ENCODE peak calls at places on chromosomes 2 and 18, in five cellular contexts. One of them, this sample, is unnamed.

GRCh38 chr2:12287220-12287751 is 429.4 kb upstream of the TRIB2 start:
- DNase-seq in heart left ventricle: no peak
- DNase-seq in stimulated activated CD4-positive, alpha-beta T cell treated with anti-CD3 and anti-CD28 coated beads, TNF-alpha, amount 100 ng/mL, for 1 hour: no peak
- DNase-seq in NCI-H510A: no peak
- DNase-seq in fibroblast of pulmonary artery: peak; percentile 56
- DNase-seq in this sample: no peak

GRCh38 chr2:72527424-72527823 is 298.4 kb downstream of the EXOC6B start:
- DNase-seq in fibroblast of pulmonary artery: peak; percentile 55
- DNase-seq in NCI-H510A: no peak
- DNase-seq in stimulated activated CD4-positive, alpha-beta T cell treated with anti-CD3 and anti-CD28 coated beads, TNF-alpha, amount 100 ng/mL, for 1 hour: no peak
- DNase-seq in heart left ventricle: no peak
- DNase-seq in this sample: no peak

GRCh38 chr2:72719416-72719815 is 106.4 kb downstream of the EXOC6B start:
- DNase-seq in stimulated activated CD4-positive, alpha-beta T cell treated with anti-CD3 and anti-CD28 coated beads, TNF-alpha, amount 100 ng/mL, for 1 hour: no peak
- DNase-seq in heart left ventricle: no peak
- DNase-seq in NCI-H510A: no peak
- DNase-seq in fibroblast of pulmonary artery: peak; percentile 37
- DNase-seq in this sample: no peak

GRCh38 chr2:28436525-28437051 is 43.9 kb downstream of the FOSL2 start:
- DNase-seq in fibroblast of pulmonary artery: no peak
- DNase-seq in stimulated activated CD4-positive, alpha-beta T cell treated with anti-CD3 and anti-CD28 coated beads, TNF-alpha, amount 100 ng/mL, for 1 hour: no peak
- DNase-seq in NCI-H510A: peak; percentile 50
- DNase-seq in heart left ventricle: no peak
- DNase-seq in this sample: no peak

GRCh38 chr18:32884543-32884942 is 111.7 kb upstream of the KLHL14 start:
- DNase-seq in stimulated activated CD4-positive, alpha-beta T cell treated with anti-CD3 and anti-CD28 coated beads, TNF-alpha, amount 100 ng/mL, for 1 hour: no peak
- DNase-seq in heart left ventricle: no peak
- DNase-seq in NCI-H510A: no peak
- DNase-seq in fibroblast of pulmonary artery: no peak
- DNase-seq in this sample: no peak

GRCh38 chr18:5895886-5896740 is 791 bp upstream of the TMEM200C start:
- DNase-seq in fibroblast of pulmonary artery: no peak
- DNase-seq in NCI-H510A: peak; percentile 69
- DNase-seq in heart left ventricle: peak; percentile 49
- DNase-seq in stimulated activated CD4-positive, alpha-beta T cell treated with anti-CD3 and anti-CD28 coated beads, TNF-alpha, amount 100 ng/mL, for 1 hour: no peak
- DNase-seq in this sample: no peak

GRCh38 chr2:46334389-46335345 is 37.5 kb downstream of the EPAS1 start:
- DNase-seq in stimulated activated CD4-positive, alpha-beta T cell treated with anti-CD3 and anti-CD28 coated beads, TNF-alpha, amount 100 ng/mL, for 1 hour: no peak
- DNase-seq in heart left ventricle: no peak
- DNase-seq in fibroblast of pulmonary artery: peak; percentile 92
- DNase-seq in NCI-H510A: no peak
- DNase-seq in this sample: no peak

GRCh38 chr2:120793682-120794403 is 58.2 kb downstream of the GLI2 start:
- DNase-seq in NCI-H510A: no peak
- DNase-seq in stimulated activated CD4-positive, alpha-beta T cell treated with anti-CD3 and anti-CD28 coated beads, TNF-alpha, amount 100 ng/mL, for 1 hour: no peak
- DNase-seq in fibroblast of pulmonary artery: peak; percentile 47
- DNase-seq in heart left ventricle: no peak
- DNase-seq in this sample: no peak

GRCh38 chr2:230640540-230641011 is 72.1 kb upstream of the CAB39 start:
- DNase-seq in NCI-H510A: no peak
- DNase-seq in heart left ventricle: no peak
- DNase-seq in stimulated activated CD4-positive, alpha-beta T cell treated with anti-CD3 and anti-CD28 coated beads, TNF-alpha, amount 100 ng/mL, for 1 hour: no peak
- DNase-seq in fibroblast of pulmonary artery: peak; percentile 39
- DNase-seq in this sample: no peak

GRCh38 chr2:8549273-8549922 is 132.5 kb upstream of the ID2 start:
- DNase-seq in stimulated activated CD4-positive, alpha-beta T cell treated with anti-CD3 and anti-CD28 coated beads, TNF-alpha, amount 100 ng/mL, for 1 hour: no peak
- DNase-seq in heart left ventricle: no peak
- DNase-seq in NCI-H510A: peak; percentile 68
- DNase-seq in fibroblast of pulmonary artery: no peak
- DNase-seq in this sample: no peak

GRCh38 chr2:182113334-182113733 is 127.7 kb downstream of the PPP1R1C start:
- DNase-seq in heart left ventricle: no peak
- DNase-seq in fibroblast of pulmonary artery: no peak
- DNase-seq in NCI-H510A: no peak
- DNase-seq in stimulated activated CD4-positive, alpha-beta T cell treated with anti-CD3 and anti-CD28 coated beads, TNF-alpha, amount 100 ng/mL, for 1 hour: no peak
- DNase-seq in this sample: no peak

GRCh38 chr18:54737986-54738385 is 90.3 kb upstream of the RAB27B start:
- DNase-seq in heart left ventricle: no peak
- DNase-seq in NCI-H510A: no peak
- DNase-seq in stimulated activated CD4-positive, alpha-beta T cell treated with anti-CD3 and anti-CD28 coated beads, TNF-alpha, amount 100 ng/mL, for 1 hour: no peak
- DNase-seq in fibroblast of pulmonary artery: peak; percentile 65
- DNase-seq in this sample: no peak

GRCh38 chr2:71631411-71631931 is 178.1 kb downstream of the DYSF start:
- DNase-seq in fibroblast of pulmonary artery: no peak
- DNase-seq in stimulated activated CD4-positive, alpha-beta T cell treated with anti-CD3 and anti-CD28 coated beads, TNF-alpha, amount 100 ng/mL, for 1 hour: no peak
- DNase-seq in NCI-H510A: no peak
- DNase-seq in heart left ventricle: no peak
- DNase-seq in this sample: no peak

GRCh38 chr2:159124931-159125467 is 156.6 kb downstream of the TANC1 start:
- DNase-seq in stimulated activated CD4-positive, alpha-beta T cell treated with anti-CD3 and anti-CD28 coated beads, TNF-alpha, amount 100 ng/mL, for 1 hour: no peak
- DNase-seq in NCI-H510A: no peak
- DNase-seq in heart left ventricle: no peak
- DNase-seq in fibroblast of pulmonary artery: no peak
- DNase-seq in this sample: no peak

GRCh38 chr2:134899204-134899603 is 19.4 kb upstream of the CCNT2 start:
- DNase-seq in heart left ventricle: no peak
- DNase-seq in NCI-H510A: no peak
- DNase-seq in stimulated activated CD4-positive, alpha-beta T cell treated with anti-CD3 and anti-CD28 coated beads, TNF-alpha, amount 100 ng/mL, for 1 hour: no peak
- DNase-seq in fibroblast of pulmonary artery: no peak
- DNase-seq in this sample: no peak

GRCh38 chr2:85659324-85659981 is 8.5 kb downstream of the SFTPB start:
- DNase-seq in NCI-H510A: no peak
- DNase-seq in heart left ventricle: no peak
- DNase-seq in stimulated activated CD4-positive, alpha-beta T cell treated with anti-CD3 and anti-CD28 coated beads, TNF-alpha, amount 100 ng/mL, for 1 hour: no peak
- DNase-seq in fibroblast of pulmonary artery: no peak
- DNase-seq in this sample: no peak

GRCh38 chr18:31500161-31500688 is 2.2 kb downstream of the DSG2 start:
- DNase-seq in fibroblast of pulmonary artery: no peak
- DNase-seq in NCI-H510A: no peak
- DNase-seq in stimulated activated CD4-positive, alpha-beta T cell treated with anti-CD3 and anti-CD28 coated beads, TNF-alpha, amount 100 ng/mL, for 1 hour: no peak
- DNase-seq in heart left ventricle: no peak
- DNase-seq in this sample: no peak

GRCh38 chr2:191691016-191691725 is 13.2 kb downstream of the NABP1 start:
- DNase-seq in heart left ventricle: peak; percentile 35
- DNase-seq in stimulated activated CD4-positive, alpha-beta T cell treated with anti-CD3 and anti-CD28 coated beads, TNF-alpha, amount 100 ng/mL, for 1 hour: no peak
- DNase-seq in fibroblast of pulmonary artery: peak; percentile 92
- DNase-seq in NCI-H510A: no peak
- DNase-seq in this sample: peak; percentile 40

GRCh38 chr18:48949051-48949605 is 1.6 kb downstream of the SMAD7 start:
- DNase-seq in stimulated activated CD4-positive, alpha-beta T cell treated with anti-CD3 and anti-CD28 coated beads, TNF-alpha, amount 100 ng/mL, for 1 hour: no peak
- DNase-seq in NCI-H510A: no peak
- DNase-seq in heart left ventricle: no peak
- DNase-seq in fibroblast of pulmonary artery: peak; percentile 34
- DNase-seq in this sample: peak; percentile 46

GRCh38 chr2:128347701-128348504 is 29.2 kb upstream of the HS6ST1 start:
- DNase-seq in NCI-H510A: no peak
- DNase-seq in fibroblast of pulmonary artery: peak; percentile 89
- DNase-seq in heart left ventricle: peak; percentile 79
- DNase-seq in stimulated activated CD4-positive, alpha-beta T cell treated with anti-CD3 and anti-CD28 coated beads, TNF-alpha, amount 100 ng/mL, for 1 hour: no peak
- DNase-seq in this sample: no peak

GRCh38 chr2:216548901-216549321 is 50.3 kb downstream of the RPL37A start:
- DNase-seq in fibroblast of pulmonary artery: no peak
- DNase-seq in stimulated activated CD4-positive, alpha-beta T cell treated with anti-CD3 and anti-CD28 coated beads, TNF-alpha, amount 100 ng/mL, for 1 hour: no peak
- DNase-seq in NCI-H510A: no peak
- DNase-seq in heart left ventricle: peak; percentile 69
- DNase-seq in this sample: no peak

GRCh38 chr2:37569986-37570688 is 101.3 kb downstream of the CDC42EP3 start:
- DNase-seq in heart left ventricle: no peak
- DNase-seq in fibroblast of pulmonary artery: peak; percentile 44
- DNase-seq in stimulated activated CD4-positive, alpha-beta T cell treated with anti-CD3 and anti-CD28 coated beads, TNF-alpha, amount 100 ng/mL, for 1 hour: no peak
- DNase-seq in NCI-H510A: no peak
- DNase-seq in this sample: no peak

GRCh38 chr2:235396071-235396846 is 97.6 kb upstream of the AGAP1 start:
- DNase-seq in NCI-H510A: no peak
- DNase-seq in fibroblast of pulmonary artery: no peak
- DNase-seq in heart left ventricle: no peak
- DNase-seq in stimulated activated CD4-positive, alpha-beta T cell treated with anti-CD3 and anti-CD28 coated beads, TNF-alpha, amount 100 ng/mL, for 1 hour: no peak
- DNase-seq in this sample: no peak

GRCh38 chr2:109435866-109436634 is 177.7 kb downstream of the SEPTIN10 start:
- DNase-seq in fibroblast of pulmonary artery: peak; percentile 21
- DNase-seq in stimulated activated CD4-positive, alpha-beta T cell treated with anti-CD3 and anti-CD28 coated beads, TNF-alpha, amount 100 ng/mL, for 1 hour: no peak
- DNase-seq in NCI-H510A: no peak
- DNase-seq in heart left ventricle: peak; percentile 56
- DNase-seq in this sample: no peak

GRCh38 chr2:11540148-11540995 is 6.5 kb downstream of the GREB1 start:
- DNase-seq in stimulated activated CD4-positive, alpha-beta T cell treated with anti-CD3 and anti-CD28 coated beads, TNF-alpha, amount 100 ng/mL, for 1 hour: no peak
- DNase-seq in NCI-H510A: no peak
- DNase-seq in fibroblast of pulmonary artery: no peak
- DNase-seq in heart left ventricle: no peak
- DNase-seq in this sample: no peak

GRCh38 chr18:48455555-48456478 is 46.6 kb upstream of the ZBTB7C start:
- DNase-seq in NCI-H510A: no peak
- DNase-seq in stimulated activated CD4-positive, alpha-beta T cell treated with anti-CD3 and anti-CD28 coated beads, TNF-alpha, amount 100 ng/mL, for 1 hour: no peak
- DNase-seq in fibroblast of pulmonary artery: peak; percentile 81
- DNase-seq in heart left ventricle: no peak
- DNase-seq in this sample: no peak

GRCh38 chr2:54065411-54065810 is 50.0 kb upstream of the ACYP2 start:
- DNase-seq in fibroblast of pulmonary artery: no peak
- DNase-seq in heart left ventricle: no peak
- DNase-seq in NCI-H510A: no peak
- DNase-seq in stimulated activated CD4-positive, alpha-beta T cell treated with anti-CD3 and anti-CD28 coated beads, TNF-alpha, amount 100 ng/mL, for 1 hour: no peak
- DNase-seq in this sample: no peak

GRCh38 chr2:112087346-112088020 is 32.4 kb downstream of the TMEM87B start:
- DNase-seq in heart left ventricle: no peak
- DNase-seq in NCI-H510A: no peak
- DNase-seq in stimulated activated CD4-positive, alpha-beta T cell treated with anti-CD3 and anti-CD28 coated beads, TNF-alpha, amount 100 ng/mL, for 1 hour: no peak
- DNase-seq in fibroblast of pulmonary artery: no peak
- DNase-seq in this sample: no peak

GRCh38 chr2:163756588-163756987 is 20.8 kb upstream of the FIGN start:
- DNase-seq in NCI-H510A: no peak
- DNase-seq in heart left ventricle: no peak
- DNase-seq in stimulated activated CD4-positive, alpha-beta T cell treated with anti-CD3 and anti-CD28 coated beads, TNF-alpha, amount 100 ng/mL, for 1 hour: no peak
- DNase-seq in fibroblast of pulmonary artery: no peak
- DNase-seq in this sample: no peak

GRCh38 chr2:170393861-170394498 is 216.0 kb downstream of the MYO3B start:
- DNase-seq in NCI-H510A: no peak
- DNase-seq in heart left ventricle: no peak
- DNase-seq in stimulated activated CD4-positive, alpha-beta T cell treated with anti-CD3 and anti-CD28 coated beads, TNF-alpha, amount 100 ng/mL, for 1 hour: no peak
- DNase-seq in fibroblast of pulmonary artery: no peak
- DNase-seq in this sample: no peak

GRCh38 chr2:217451634-217452033 is 551.2 kb downstream of the TNS1 start:
- DNase-seq in heart left ventricle: no peak
- DNase-seq in fibroblast of pulmonary artery: no peak
- DNase-seq in stimulated activated CD4-positive, alpha-beta T cell treated with anti-CD3 and anti-CD28 coated beads, TNF-alpha, amount 100 ng/mL, for 1 hour: no peak
- DNase-seq in NCI-H510A: no peak
- DNase-seq in this sample: no peak

GRCh38 chr18:59988098-59988706 is 88.4 kb downstream of the PMAIP1 start:
- DNase-seq in stimulated activated CD4-positive, alpha-beta T cell treated with anti-CD3 and anti-CD28 coated beads, TNF-alpha, amount 100 ng/mL, for 1 hour: peak; percentile 23
- DNase-seq in fibroblast of pulmonary artery: peak; percentile 78
- DNase-seq in NCI-H510A: no peak
- DNase-seq in heart left ventricle: peak; percentile 19
- DNase-seq in this sample: no peak

GRCh38 chr2:175957845-175958244 is 44.2 kb downstream of the LNPK start:
- DNase-seq in heart left ventricle: no peak
- DNase-seq in NCI-H510A: no peak
- DNase-seq in stimulated activated CD4-positive, alpha-beta T cell treated with anti-CD3 and anti-CD28 coated beads, TNF-alpha, amount 100 ng/mL, for 1 hour: no peak
- DNase-seq in fibroblast of pulmonary artery: no peak
- DNase-seq in this sample: no peak